ENCODE peak calls at places on chromosome 13, in four cellular contexts. One of them, this sample, is unnamed.

GRCh38 chr13:64723735-64724134 is 2506.4 kb downstream of the PCDH9 start:
- DNase-seq in effector memory CD4-positive, alpha-beta T cell: no peak
- DNase-seq in gastrocnemius medialis: no peak
- DNase-seq in Panc1: peak; percentile 81
- DNase-seq in this sample: peak; percentile 25

GRCh38 chr13:97302611-97303010 is 80.5 kb downstream of the MBNL2 start:
- DNase-seq in Panc1: no peak
- DNase-seq in effector memory CD4-positive, alpha-beta T cell: no peak
- DNase-seq in gastrocnemius medialis: no peak
- DNase-seq in this sample: no peak

GRCh38 chr13:32262165-32262564 is 53.0 kb downstream of the ZAR1L start:
- DNase-seq in effector memory CD4-positive, alpha-beta T cell: no peak
- DNase-seq in gastrocnemius medialis: no peak
- DNase-seq in Panc1: no peak
- DNase-seq in this sample: no peak

GRCh38 chr13:72782717-72783116 is 784 bp downstream of the PIBF1 start:
- DNase-seq in effector memory CD4-positive, alpha-beta T cell: no peak
- DNase-seq in gastrocnemius medialis: no peak
- DNase-seq in Panc1: no peak
- DNase-seq in this sample: no peak

GRCh38 chr13:104008075-104008474 is 941.9 kb upstream of the SLC10A2 start:
- DNase-seq in effector memory CD4-positive, alpha-beta T cell: no peak
- DNase-seq in Panc1: no peak
- DNase-seq in gastrocnemius medialis: no peak
- DNase-seq in this sample: no peak

GRCh38 chr13:78372581-78372980 is 230.8 kb downstream of the POU4F1 start:
- DNase-seq in gastrocnemius medialis: no peak
- DNase-seq in effector memory CD4-positive, alpha-beta T cell: no peak
- DNase-seq in Panc1: no peak
- DNase-seq in this sample: no peak

GRCh38 chr13:97257800-97258799 is 36.0 kb downstream of the MBNL2 start:
- DNase-seq in Panc1: no peak
- DNase-seq in effector memory CD4-positive, alpha-beta T cell: peak; percentile 17
- DNase-seq in gastrocnemius medialis: peak; percentile 48
- DNase-seq in this sample: no peak

GRCh38 chr13:33204130-33204927 is 81.2 kb downstream of the STARD13 start:
- DNase-seq in gastrocnemius medialis: peak; percentile 36
- DNase-seq in Panc1: no peak
- DNase-seq in effector memory CD4-positive, alpha-beta T cell: no peak
- DNase-seq in this sample: no peak

GRCh38 chr13:37136187-37136586 is 30.7 kb upstream of the CSNK1A1L start:
- DNase-seq in gastrocnemius medialis: no peak
- DNase-seq in effector memory CD4-positive, alpha-beta T cell: no peak
- DNase-seq in Panc1: no peak
- DNase-seq in this sample: no peak

GRCh38 chr13:21310220-21310619 is 133.8 kb downstream of the MRPL57 start:
- DNase-seq in gastrocnemius medialis: no peak
- DNase-seq in effector memory CD4-positive, alpha-beta T cell: no peak
- DNase-seq in Panc1: no peak
- DNase-seq in this sample: no peak

GRCh38 chr13:34672631-34673030 is 269.4 kb upstream of the NBEA start:
- DNase-seq in gastrocnemius medialis: no peak
- DNase-seq in Panc1: no peak
- DNase-seq in effector memory CD4-positive, alpha-beta T cell: no peak
- DNase-seq in this sample: no peak

GRCh38 chr13:43272866-43273265 is 249.5 kb downstream of the DNAJC15 start:
- DNase-seq in effector memory CD4-positive, alpha-beta T cell: no peak
- DNase-seq in Panc1: no peak
- DNase-seq in gastrocnemius medialis: no peak
- DNase-seq in this sample: no peak

GRCh38 chr13:110017379-110017778 is 231.0 kb upstream of the IRS2 start:
- DNase-seq in gastrocnemius medialis: no peak
- DNase-seq in Panc1: no peak
- DNase-seq in effector memory CD4-positive, alpha-beta T cell: no peak
- DNase-seq in this sample: peak; percentile 73

GRCh38 chr13:79126706-79127105 is 279.3 kb downstream of the RBM26 start:
- DNase-seq in Panc1: no peak
- DNase-seq in effector memory CD4-positive, alpha-beta T cell: no peak
- DNase-seq in gastrocnemius medialis: no peak
- DNase-seq in this sample: no peak

GRCh38 chr13:28536371-28536770 is 41.4 kb upstream of the FLT1 start:
- DNase-seq in Panc1: no peak
- DNase-seq in gastrocnemius medialis: no peak
- DNase-seq in effector memory CD4-positive, alpha-beta T cell: no peak
- DNase-seq in this sample: no peak

GRCh38 chr13:66492479-66492878 is 737.7 kb downstream of the PCDH9 start:
- DNase-seq in gastrocnemius medialis: no peak
- DNase-seq in Panc1: no peak
- DNase-seq in effector memory CD4-positive, alpha-beta T cell: no peak
- DNase-seq in this sample: no peak

GRCh38 chr13:114043421-114044053 is 69.7 kb upstream of the C13orf46 start:
- DNase-seq in effector memory CD4-positive, alpha-beta T cell: no peak
- DNase-seq in Panc1: no peak
- DNase-seq in gastrocnemius medialis: peak; percentile 71
- DNase-seq in this sample: no peak

GRCh38 chr13:67120872-67121531 is 109.1 kb downstream of the PCDH9 start:
- DNase-seq in Panc1: no peak
- DNase-seq in effector memory CD4-positive, alpha-beta T cell: no peak
- DNase-seq in gastrocnemius medialis: no peak
- DNase-seq in this sample: no peak

GRCh38 chr13:103282571-103283450 is 216.6 kb upstream of the SLC10A2 start:
- DNase-seq in gastrocnemius medialis: no peak
- DNase-seq in Panc1: no peak
- DNase-seq in effector memory CD4-positive, alpha-beta T cell: no peak
- DNase-seq in this sample: peak; percentile 48

GRCh38 chr13:50509771-50510441 is 333.6 kb downstream of the DLEU7 start:
- DNase-seq in gastrocnemius medialis: no peak
- DNase-seq in effector memory CD4-positive, alpha-beta T cell: no peak
- DNase-seq in Panc1: no peak
- DNase-seq in this sample: no peak

GRCh38 chr13:110495881-110496280 is 65.6 kb downstream of the RAB20 start:
- DNase-seq in Panc1: no peak
- DNase-seq in gastrocnemius medialis: no peak
- DNase-seq in effector memory CD4-positive, alpha-beta T cell: no peak
- DNase-seq in this sample: no peak

GRCh38 chr13:51542358-51542972 is 41.8 kb upstream of the WDFY2 start:
- DNase-seq in Panc1: no peak
- DNase-seq in gastrocnemius medialis: no peak
- DNase-seq in effector memory CD4-positive, alpha-beta T cell: no peak
- DNase-seq in this sample: no peak

GRCh38 chr13:70960841-70961443 is 852.7 kb upstream of the KLHL1 start:
- DNase-seq in gastrocnemius medialis: no peak
- DNase-seq in Panc1: no peak
- DNase-seq in effector memory CD4-positive, alpha-beta T cell: no peak
- DNase-seq in this sample: no peak

GRCh38 chr13:28489975-28490550 is 4.9 kb downstream of the FLT1 start:
- DNase-seq in gastrocnemius medialis: no peak
- DNase-seq in effector memory CD4-positive, alpha-beta T cell: no peak
- DNase-seq in Panc1: no peak
- DNase-seq in this sample: no peak

GRCh38 chr13:25731511-25731910 is 320.3 kb downstream of the SHISA2 start:
- DNase-seq in gastrocnemius medialis: no peak
- DNase-seq in Panc1: no peak
- DNase-seq in effector memory CD4-positive, alpha-beta T cell: no peak
- DNase-seq in this sample: no peak

GRCh38 chr13:80109313-80109712 is 231.6 kb downstream of the SPRY2 start:
- DNase-seq in gastrocnemius medialis: no peak
- DNase-seq in Panc1: no peak
- DNase-seq in effector memory CD4-positive, alpha-beta T cell: no peak
- DNase-seq in this sample: no peak

GRCh38 chr13:51048166-51048461 is 63.0 kb downstream of the C13orf42 start:
- DNase-seq in Panc1: no peak
- DNase-seq in gastrocnemius medialis: no peak
- DNase-seq in effector memory CD4-positive, alpha-beta T cell: no peak
- DNase-seq in this sample: no peak

GRCh38 chr13:48631441-48631840 is 22.3 kb upstream of the CYSLTR2 start:
- DNase-seq in effector memory CD4-positive, alpha-beta T cell: no peak
- DNase-seq in Panc1: no peak
- DNase-seq in gastrocnemius medialis: no peak
- DNase-seq in this sample: no peak

GRCh38 chr13:20505405-20506366 is 20.0 kb downstream of the CRYL1 start:
- DNase-seq in Panc1: no peak
- DNase-seq in effector memory CD4-positive, alpha-beta T cell: no peak
- DNase-seq in gastrocnemius medialis: no peak
- DNase-seq in this sample: no peak

GRCh38 chr13:97018029-97018819 is 23.9 kb upstream of the OXGR1 start:
- DNase-seq in gastrocnemius medialis: no peak
- DNase-seq in Panc1: peak; percentile 46
- DNase-seq in effector memory CD4-positive, alpha-beta T cell: peak; percentile 1
- DNase-seq in this sample: peak; percentile 9

GRCh38 chr13:75442736-75443234 is 39.2 kb downstream of the TBC1D4 start:
- DNase-seq in gastrocnemius medialis: no peak
- DNase-seq in effector memory CD4-positive, alpha-beta T cell: no peak
- DNase-seq in Panc1: no peak
- DNase-seq in this sample: no peak

GRCh38 chr13:99505814-99506269 is 4.6 kb downstream of the TM9SF2 start:
- DNase-seq in effector memory CD4-positive, alpha-beta T cell: no peak
- DNase-seq in Panc1: no peak
- DNase-seq in gastrocnemius medialis: no peak
- DNase-seq in this sample: no peak

GRCh38 chr13:76936736-76937135 is 11.6 kb upstream of the ACOD1 start:
- DNase-seq in effector memory CD4-positive, alpha-beta T cell: no peak
- DNase-seq in Panc1: no peak
- DNase-seq in gastrocnemius medialis: no peak
- DNase-seq in this sample: no peak

GRCh38 chr13:41462427-41462826 is 5.1 kb downstream of the RGCC start:
- DNase-seq in effector memory CD4-positive, alpha-beta T cell: no peak
- DNase-seq in Panc1: no peak
- DNase-seq in gastrocnemius medialis: no peak
- DNase-seq in this sample: no peak

GRCh38 chr13:41461527-41462124 is 4.3 kb downstream of the RGCC start:
- DNase-seq in Panc1: no peak
- DNase-seq in gastrocnemius medialis: no peak
- DNase-seq in effector memory CD4-positive, alpha-beta T cell: no peak
- DNase-seq in this sample: no peak

GRCh38 chr13:41465965-41466364 is 8.6 kb downstream of the RGCC start:
- DNase-seq in gastrocnemius medialis: no peak
- DNase-seq in effector memory CD4-positive, alpha-beta T cell: no peak
- DNase-seq in Panc1: no peak
- DNase-seq in this sample: no peak

GRCh38 chr13:41465215-41465907 is 8.0 kb downstream of the RGCC start:
- DNase-seq in effector memory CD4-positive, alpha-beta T cell: peak; percentile 88
- DNase-seq in Panc1: no peak
- DNase-seq in gastrocnemius medialis: no peak
- DNase-seq in this sample: no peak

GRCh38 chr13:41463823-41464602 is 6.7 kb downstream of the RGCC start:
- DNase-seq in gastrocnemius medialis: no peak
- DNase-seq in Panc1: no peak
- DNase-seq in effector memory CD4-positive, alpha-beta T cell: no peak
- DNase-seq in this sample: no peak
- H3K4me3 ChIP-seq in gastrocnemius medialis: peak overlapping the region; percentile 73
- H3K4me3 ChIP-seq in Panc1: no peak overlapping the region
- H3K4me3 ChIP-seq in effector memory CD4-positive, alpha-beta T cell: peak overlapping the region; percentile 33
- H3K4me3 ChIP-seq in this sample: no peak overlapping the region

GRCh38 chr13:112971288-112971643 is 2.3 kb downstream of the MCF2L start:
- DNase-seq in Panc1: no peak
- DNase-seq in gastrocnemius medialis: no peak
- DNase-seq in effector memory CD4-positive, alpha-beta T cell: no peak
- DNase-seq in this sample: no peak

GRCh38 chr13:112968910-112969691 is at the start of gene MCF2L:
- DNase-seq in gastrocnemius medialis: no peak
- DNase-seq in Panc1: no peak
- DNase-seq in effector memory CD4-positive, alpha-beta T cell: peak; percentile 58
- DNase-seq in this sample: no peak

GRCh38 chr13:112968380-112968909 is 569 bp upstream of the MCF2L start:
- DNase-seq in gastrocnemius medialis: no peak
- DNase-seq in effector memory CD4-positive, alpha-beta T cell: peak; percentile 19
- DNase-seq in Panc1: no peak
- DNase-seq in this sample: no peak

GRCh38 chr13:112970552-112971287 is 1.7 kb downstream of the MCF2L start:
- DNase-seq in gastrocnemius medialis: no peak
- DNase-seq in Panc1: no peak
- DNase-seq in effector memory CD4-positive, alpha-beta T cell: no peak
- DNase-seq in this sample: no peak

GRCh38 chr13:112969692-112970338 is 801 bp downstream of the MCF2L start:
- DNase-seq in effector memory CD4-positive, alpha-beta T cell: no peak
- DNase-seq in Panc1: no peak
- DNase-seq in gastrocnemius medialis: no peak
- DNase-seq in this sample: no peak
- H3K4me3 ChIP-seq in effector memory CD4-positive, alpha-beta T cell: peak overlapping the region; percentile 56
- H3K4me3 ChIP-seq in Panc1: peak overlapping the region; percentile 9
- H3K4me3 ChIP-seq in gastrocnemius medialis: peak overlapping the region; percentile 47
- H3K4me3 ChIP-seq in this sample: no peak overlapping the region

GRCh38 chr13:24323036-24323738 is 13.8 kb downstream of the C1QTNF9 start:
- DNase-seq in effector memory CD4-positive, alpha-beta T cell: no peak
- DNase-seq in Panc1: no peak
- DNase-seq in gastrocnemius medialis: no peak
- DNase-seq in this sample: no peak

GRCh38 chr13:24323739-24324075 is 14.3 kb downstream of the C1QTNF9 start:
- DNase-seq in effector memory CD4-positive, alpha-beta T cell: no peak
- DNase-seq in gastrocnemius medialis: no peak
- DNase-seq in Panc1: no peak
- DNase-seq in this sample: no peak

DNA sequence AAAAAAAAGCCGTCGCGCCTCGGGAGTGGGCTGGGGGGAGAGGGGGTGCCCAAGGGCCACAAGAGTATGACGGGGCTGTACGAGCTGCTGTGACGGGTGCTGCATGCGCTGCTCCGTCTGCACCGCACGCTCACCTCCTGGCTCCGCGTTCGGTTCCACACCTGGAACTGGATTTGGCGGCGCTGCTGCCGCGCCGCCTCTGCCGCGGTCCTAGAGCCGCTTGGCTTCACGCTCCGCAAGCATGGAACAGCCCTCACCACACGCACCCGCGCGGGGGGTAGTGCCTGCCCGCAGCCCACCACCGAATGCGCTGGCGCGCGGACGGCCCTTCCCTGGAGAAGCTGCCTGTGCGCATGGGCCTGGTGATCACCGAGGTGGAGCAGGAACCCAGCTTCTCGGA is 18.8 kb downstream of the C1QTNF9 start:
- DNase-seq in effector memory CD4-positive, alpha-beta T cell: no peak
- DNase-seq in gastrocnemius medialis: no peak
- DNase-seq in Panc1: no peak
- DNase-seq in this sample: no peak
- H3K4me3 ChIP-seq in effector memory CD4-positive, alpha-beta T cell: no peak overlapping the region
- H3K4me3 ChIP-seq in gastrocnemius medialis: no peak overlapping the region
- H3K4me3 ChIP-seq in Panc1: peak overlapping the region; percentile 32
- H3K4me3 ChIP-seq in this sample: no peak overlapping the region

DNA sequence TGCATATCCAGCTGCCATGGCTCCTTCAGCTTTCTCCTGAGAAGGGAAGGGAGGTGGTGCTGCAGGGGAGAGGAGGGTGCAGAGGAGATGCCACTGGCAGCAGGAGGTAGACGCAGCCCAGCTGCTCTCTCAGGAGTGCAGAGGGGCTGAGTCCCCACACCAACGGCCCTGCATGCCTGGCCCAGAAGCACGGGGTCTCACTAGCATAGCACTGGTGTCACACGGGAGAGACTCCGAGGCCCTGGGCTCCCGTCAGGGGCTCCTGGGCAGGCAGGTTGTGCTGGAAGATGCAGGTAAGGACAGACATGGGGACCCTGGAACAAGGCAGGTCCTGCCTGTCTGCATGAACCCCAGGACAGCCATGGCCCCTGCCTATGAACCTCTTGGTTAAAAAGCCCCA is 80.1 kb downstream of the C1QTNF9 start:
- DNase-seq in effector memory CD4-positive, alpha-beta T cell: no peak
- DNase-seq in gastrocnemius medialis: no peak
- DNase-seq in Panc1: no peak
- DNase-seq in this sample: no peak
- H3K4me3 ChIP-seq in effector memory CD4-positive, alpha-beta T cell: no peak overlapping the region
- H3K4me3 ChIP-seq in gastrocnemius medialis: no peak overlapping the region
- H3K4me3 ChIP-seq in Panc1: no peak overlapping the region
- H3K4me3 ChIP-seq in this sample: no peak overlapping the region

This sample was measured in keratinocyte.